ENCODE peak calls at places on chromosomes 3 and 15, in seven cellular contexts. One of them, this sample, is unnamed.
A peak's percentile ranks its signal among the peaks of the same experiment; 100 is the strongest.

GRCh38 chr3:185726254-185726967 is 98.4 kb downstream of the IGF2BP2 start:
- DNase-seq in heart left ventricle: no peak
- DNase-seq in adrenal gland: no peak
- DNase-seq in A549: no peak
- DNase-seq in GM12892: no peak
- DNase-seq in testis: peak; percentile 41
- DNase-seq in stomach: no peak
- DNase-seq in this sample: no peak

GRCh38 chr3:29481969-29482767 is 201.3 kb downstream of the RBMS3 start:
- DNase-seq in heart left ventricle: no peak
- DNase-seq in adrenal gland: no peak
- DNase-seq in A549: no peak
- DNase-seq in GM12892: no peak
- DNase-seq in testis: no peak
- DNase-seq in stomach: no peak
- DNase-seq in this sample: no peak

GRCh38 chr3:179948740-179949139 is 88.0 kb downstream of the PEX5L start:
- DNase-seq in heart left ventricle: no peak
- DNase-seq in adrenal gland: no peak
- DNase-seq in A549: no peak
- DNase-seq in GM12892: no peak
- DNase-seq in testis: no peak
- DNase-seq in stomach: no peak
- DNase-seq in this sample: no peak

GRCh38 chr3:110292102-110292501 is 779.5 kb upstream of the NECTIN3 start:
- DNase-seq in heart left ventricle: no peak
- DNase-seq in adrenal gland: no peak
- DNase-seq in A549: no peak
- DNase-seq in GM12892: no peak
- DNase-seq in testis: no peak
- DNase-seq in stomach: no peak
- DNase-seq in this sample: no peak

GRCh38 chr3:188431553-188431952 is 277.6 kb downstream of the LPP start:
- DNase-seq in heart left ventricle: no peak
- DNase-seq in adrenal gland: no peak
- DNase-seq in A549: peak; percentile 65
- DNase-seq in GM12892: no peak
- DNase-seq in testis: no peak
- DNase-seq in stomach: no peak
- DNase-seq in this sample: no peak

GRCh38 chr3:195162033-195162669 is 108.8 kb downstream of the XXYLT1 start:
- DNase-seq in heart left ventricle: no peak
- DNase-seq in adrenal gland: peak; percentile 89
- DNase-seq in A549: no peak
- DNase-seq in GM12892: peak; percentile 47
- DNase-seq in testis: no peak
- DNase-seq in stomach: no peak
- DNase-seq in this sample: no peak

GRCh38 chr3:176861137-176861536 is 336.1 kb downstream of the TBL1XR1 start:
- DNase-seq in heart left ventricle: no peak
- DNase-seq in adrenal gland: no peak
- DNase-seq in A549: no peak
- DNase-seq in GM12892: no peak
- DNase-seq in testis: no peak
- DNase-seq in stomach: no peak
- DNase-seq in this sample: no peak

GRCh38 chr15:79006071-79006470 is 61.2 kb upstream of the CTSH start:
- DNase-seq in heart left ventricle: no peak
- DNase-seq in adrenal gland: no peak
- DNase-seq in A549: no peak
- DNase-seq in GM12892: no peak
- DNase-seq in testis: no peak
- DNase-seq in stomach: no peak
- DNase-seq in this sample: no peak

GRCh38 chr15:49273734-49274318 is 103.8 kb downstream of the GALK2 start:
- DNase-seq in heart left ventricle: no peak
- DNase-seq in adrenal gland: no peak
- DNase-seq in A549: no peak
- DNase-seq in GM12892: no peak
- DNase-seq in testis: no peak
- DNase-seq in stomach: no peak
- DNase-seq in this sample: no peak

GRCh38 chr3:179652467-179653105 is at the start of gene USP13:
- DNase-seq in heart left ventricle: peak; percentile 78
- DNase-seq in adrenal gland: peak; percentile 85
- DNase-seq in A549: peak; percentile 74
- DNase-seq in GM12892: peak; percentile 53
- DNase-seq in testis: peak; percentile 69
- DNase-seq in stomach: peak; percentile 59
- DNase-seq in this sample: peak; percentile 70

GRCh38 chr15:74227968-74228722 is 8.0 kb upstream of the CCDC33 start:
- DNase-seq in heart left ventricle: no peak
- DNase-seq in adrenal gland: no peak
- DNase-seq in A549: no peak
- DNase-seq in GM12892: no peak
- DNase-seq in testis: no peak
- DNase-seq in stomach: peak; percentile 45
- DNase-seq in this sample: no peak

GRCh38 chr3:106130384-106131084 is 261.7 kb upstream of the CBLB start:
- DNase-seq in heart left ventricle: no peak
- DNase-seq in adrenal gland: no peak
- DNase-seq in A549: peak; percentile 37
- DNase-seq in GM12892: no peak
- DNase-seq in testis: no peak
- DNase-seq in stomach: no peak
- DNase-seq in this sample: no peak

GRCh38 chr3:43926073-43926472 is 235.3 kb downstream of the ABHD5 start:
- DNase-seq in heart left ventricle: no peak
- DNase-seq in adrenal gland: no peak
- DNase-seq in A549: no peak
- DNase-seq in GM12892: no peak
- DNase-seq in testis: no peak
- DNase-seq in stomach: no peak
- DNase-seq in this sample: no peak

GRCh38 chr3:6860911-6861330 is at the start of gene GRM7:
- DNase-seq in heart left ventricle: no peak
- DNase-seq in adrenal gland: peak; percentile 82
- DNase-seq in A549: no peak
- DNase-seq in GM12892: no peak
- DNase-seq in testis: peak; percentile 33
- DNase-seq in stomach: no peak
- DNase-seq in this sample: no peak

GRCh38 chr15:85620321-85621044 is 174.2 kb downstream of the KLHL25 start:
- DNase-seq in heart left ventricle: no peak
- DNase-seq in adrenal gland: no peak
- DNase-seq in A549: no peak
- DNase-seq in GM12892: no peak
- DNase-seq in testis: peak; percentile 52
- DNase-seq in stomach: no peak
- DNase-seq in this sample: no peak
- TF ChIP-seq POLR2A in heart left ventricle: no peak
- TF ChIP-seq POLR2A in adrenal gland: no peak
- TF ChIP-seq POLR2A in A549: no peak
- TF ChIP-seq POLR2A in GM12892: no peak
- TF ChIP-seq POLR2A in testis: no peak
- TF ChIP-seq POLR2A in stomach: no peak
- TF ChIP-seq POLR2A in this sample: no peak

GRCh38 chr3:49359623-49360022 is 1.5 kb upstream of the GPX1 start:
- DNase-seq in heart left ventricle: no peak
- DNase-seq in adrenal gland: no peak
- DNase-seq in A549: no peak
- DNase-seq in GM12892: no peak
- DNase-seq in testis: no peak
- DNase-seq in stomach: no peak
- DNase-seq in this sample: no peak

GRCh38 chr3:49358217-49358883 is at the start of gene GPX1:
- DNase-seq in heart left ventricle: peak; percentile 97
- DNase-seq in adrenal gland: peak; percentile 98
- DNase-seq in A549: peak; percentile 93
- DNase-seq in GM12892: peak; percentile 87
- DNase-seq in testis: peak; percentile 96
- DNase-seq in stomach: peak; percentile 94
- DNase-seq in this sample: peak; percentile 78

GRCh38 chr3:49358884-49359225 is 702 bp upstream of the GPX1 start:
- DNase-seq in heart left ventricle: no peak
- DNase-seq in adrenal gland: no peak
- DNase-seq in A549: no peak
- DNase-seq in GM12892: no peak
- DNase-seq in testis: no peak
- DNase-seq in stomach: no peak
- DNase-seq in this sample: no peak

GRCh38 chr3:49353022-49353421 is 5.1 kb downstream of the GPX1 start:
- DNase-seq in heart left ventricle: no peak
- DNase-seq in adrenal gland: no peak
- DNase-seq in A549: no peak
- DNase-seq in GM12892: no peak
- DNase-seq in testis: no peak
- DNase-seq in stomach: no peak
- DNase-seq in this sample: no peak

GRCh38 chr3:49357466-49358216 is 512 bp downstream of the GPX1 start:
- DNase-seq in heart left ventricle: peak; percentile 56
- DNase-seq in adrenal gland: peak; percentile 80
- DNase-seq in A549: peak; percentile 46
- DNase-seq in GM12892: no peak
- DNase-seq in testis: peak; percentile 51
- DNase-seq in stomach: peak; percentile 49
- DNase-seq in this sample: peak; percentile 51
- TF ChIP-seq POLR2A in heart left ventricle: no peak
- TF ChIP-seq POLR2A in adrenal gland: no peak
- TF ChIP-seq POLR2A in A549: no peak
- TF ChIP-seq POLR2A in GM12892: no peak
- TF ChIP-seq POLR2A in testis: no peak
- TF ChIP-seq POLR2A in stomach: no peak
- TF ChIP-seq POLR2A in this sample: no peak

GRCh38 chr15:70447511-70447910 is 315.8 kb downstream of the UACA start:
- DNase-seq in heart left ventricle: no peak
- DNase-seq in adrenal gland: no peak
- DNase-seq in A549: no peak
- DNase-seq in GM12892: no peak
- DNase-seq in testis: no peak
- DNase-seq in stomach: no peak
- DNase-seq in this sample: no peak

GRCh38 chr15:70450142-70450443 is 313.3 kb downstream of the UACA start:
- DNase-seq in heart left ventricle: no peak
- DNase-seq in adrenal gland: no peak
- DNase-seq in A549: no peak
- DNase-seq in GM12892: no peak
- DNase-seq in testis: no peak
- DNase-seq in stomach: no peak
- DNase-seq in this sample: no peak

GRCh38 chr15:70449311-70450141 is 313.8 kb downstream of the UACA start:
- DNase-seq in heart left ventricle: no peak
- DNase-seq in adrenal gland: no peak
- DNase-seq in A549: no peak
- DNase-seq in GM12892: no peak
- DNase-seq in testis: no peak
- DNase-seq in stomach: no peak
- DNase-seq in this sample: no peak

GRCh38 chr15:70447081-70447480 is 316.3 kb downstream of the UACA start:
- DNase-seq in heart left ventricle: no peak
- DNase-seq in adrenal gland: no peak
- DNase-seq in A549: no peak
- DNase-seq in GM12892: no peak
- DNase-seq in testis: no peak
- DNase-seq in stomach: no peak
- DNase-seq in this sample: no peak

GRCh38 chr15:70447927-70448698 is 315.2 kb downstream of the UACA start:
- DNase-seq in heart left ventricle: peak; percentile 40
- DNase-seq in adrenal gland: no peak
- DNase-seq in A549: no peak
- DNase-seq in GM12892: no peak
- DNase-seq in testis: no peak
- DNase-seq in stomach: peak; percentile 50
- DNase-seq in this sample: no peak
- TF ChIP-seq POLR2A in heart left ventricle: no peak
- TF ChIP-seq POLR2A in adrenal gland: no peak
- TF ChIP-seq POLR2A in A549: no peak
- TF ChIP-seq POLR2A in GM12892: no peak
- TF ChIP-seq POLR2A in testis: no peak
- TF ChIP-seq POLR2A in stomach: no peak
- TF ChIP-seq POLR2A in this sample: no peak

DNA sequence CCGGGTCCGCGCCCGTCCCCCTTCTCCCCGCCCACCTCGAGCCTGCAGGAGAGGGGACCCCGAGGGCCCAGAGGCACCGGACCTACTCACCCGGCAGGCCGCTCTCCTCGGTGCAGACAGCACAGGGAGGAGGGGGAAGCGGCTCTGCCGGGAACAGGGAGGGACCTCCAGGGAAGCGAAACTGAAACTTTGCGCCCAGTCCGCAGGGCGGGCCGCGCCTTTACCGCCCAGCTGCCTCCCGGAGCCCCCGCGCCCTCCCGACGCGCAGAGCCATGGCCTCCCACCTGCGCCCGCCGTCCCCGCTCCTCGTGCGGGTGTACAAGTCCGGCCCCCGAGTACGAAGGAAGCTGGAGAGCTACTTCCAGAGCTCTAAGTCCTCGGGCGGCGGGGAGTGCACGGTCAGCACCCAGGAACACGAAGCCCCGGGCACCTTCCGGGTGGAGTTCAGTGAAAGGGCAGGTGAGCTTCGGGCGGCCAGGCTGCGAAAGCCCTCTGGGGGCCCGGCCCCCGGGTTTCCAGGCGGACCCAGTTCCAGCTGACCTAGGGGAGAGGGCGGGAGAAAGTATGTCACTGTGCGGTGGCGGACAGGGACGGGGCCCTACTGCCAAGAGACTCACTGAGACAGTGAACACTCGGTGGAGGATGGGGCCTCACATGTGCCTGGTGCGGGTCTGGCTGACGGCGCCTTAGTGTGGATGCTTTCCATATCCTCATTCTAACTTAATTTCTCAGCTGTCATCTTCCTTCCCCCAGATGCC is at the start of the genes DTX3L and PARP9:
- DNase-seq in heart left ventricle: peak; percentile 90
- DNase-seq in adrenal gland: peak; percentile 89
- DNase-seq in A549: peak; percentile 65
- DNase-seq in GM12892: peak; percentile 72
- DNase-seq in testis: peak; percentile 85
- DNase-seq in stomach: peak; percentile 85
- DNase-seq in this sample: peak; percentile 89
- TF ChIP-seq POLR2A in heart left ventricle: no peak
- TF ChIP-seq POLR2A in adrenal gland: peak; percentile 26
- TF ChIP-seq POLR2A in A549: peak; percentile 35
- TF ChIP-seq POLR2A in GM12892: peak; percentile 54
- TF ChIP-seq POLR2A in testis: no peak
- TF ChIP-seq POLR2A in stomach: no peak
- TF ChIP-seq POLR2A in this sample: peak; percentile 66

GRCh38 chr15:51624022-51624421 is 1.5 kb upstream of the DMXL2 start:
- DNase-seq in heart left ventricle: no peak
- DNase-seq in adrenal gland: no peak
- DNase-seq in A549: no peak
- DNase-seq in GM12892: no peak
- DNase-seq in testis: no peak
- DNase-seq in stomach: no peak
- DNase-seq in this sample: no peak
- TF ChIP-seq POLR2A in heart left ventricle: no peak
- TF ChIP-seq POLR2A in adrenal gland: no peak
- TF ChIP-seq POLR2A in A549: no peak
- TF ChIP-seq POLR2A in GM12892: no peak
- TF ChIP-seq POLR2A in testis: no peak
- TF ChIP-seq POLR2A in stomach: no peak
- TF ChIP-seq POLR2A in this sample: no peak

This sample was measured in H54.